ENCODE peak calls at places on chromosomes 4 and X, in five cellular contexts. O, F, G, Y and L are unnamed samples.

GRCh38 chr4:95209942-95210341 is 338.8 kb downstream of the UNC5C start:
- DNase-seq in Y (no peak), F (no peak), G (no peak), O (no peak), L (no peak)

GRCh38 chr4:119493419-119493818 is 135.2 kb downstream of the PDE5A start:
- DNase-seq in O (no peak), Y (no peak), F (no peak), G (no peak), L (no peak)

GRCh38 chr4:112765317-112765989 is 128.5 kb downstream of the LARP7 start:
- DNase-seq in O (peak; percentile 27), Y (no peak), G (peak; percentile 7), F (no peak), L (no peak)

GRCh38 chrX:115531818-115532403 is 29.1 kb upstream of the PLS3 start:
- DNase-seq in Y (no peak), G (peak; percentile 52), F (no peak), O (peak; percentile 4), L (no peak)

GRCh38 chrX:630007-630921 is at the start of gene SHOX:
- DNase-seq in O (no peak), F (no peak), G (no peak), Y (no peak), L (no peak)

GRCh38 chrX:104913348-104913747 is 307.1 kb downstream of the TEX13A start:
- DNase-seq in G (no peak), F (no peak), Y (no peak), O (no peak), L (no peak)

GRCh38 chrX:41695464-41695863 is 6.7 kb downstream of the GPR34 start:
- DNase-seq in F (peak; percentile 26), O (no peak), G (no peak), Y (no peak), L (no peak)

GRCh38 chrX:107978707-107979307 is 3.4 kb downstream of the TEX13B start:
- DNase-seq in O (no peak), G (peak; percentile 15), F (no peak), Y (no peak), L (no peak)

GRCh38 chrX:148298737-148299136 is 201.7 kb upstream of the AFF2 start:
- DNase-seq in F (no peak), O (no peak), Y (no peak), G (no peak), L (no peak)

GRCh38 chrX:46865281-46865680 is 28.4 kb downstream of the RP2 start:
- DNase-seq in G (peak; percentile 67), O (peak; percentile 48), Y (no peak), F (no peak), L (no peak)

GRCh38 chrX:133610056-133610455 is 194.8 kb upstream of the GPC4 start:
- DNase-seq in O (no peak), F (no peak), Y (no peak), G (no peak), L (no peak)

GRCh38 chrX:35858916-35859315 is 60.6 kb upstream of the CFAP47 start:
- DNase-seq in F (no peak), O (no peak), G (no peak), Y (no peak), L (no peak)

GRCh38 chrX:150772150-150772970 is 79.2 kb downstream of the MTMR1 start:
- DNase-seq in Y (peak; percentile 85), G (peak; percentile 37), F (peak; percentile 69), O (peak; percentile 43), L (peak; percentile 52)

GRCh38 chrX:111270339-111270738 is at the start of gene CAPN6:
- DNase-seq in G (no peak), O (no peak), Y (peak; percentile 20), F (no peak), L (no peak)

GRCh38 chr4:1194028-1194900 is 21.9 kb upstream of the SPON2 start:
- DNase-seq in Y (peak; percentile 70), F (no peak), G (peak; percentile 29), O (no peak), L (peak; percentile 5)

GRCh38 chr4:14856076-14856926 is 146.0 kb upstream of the CPEB2 start:
- DNase-seq in Y (peak; percentile 44), F (no peak), O (peak; percentile 98), G (peak; percentile 97), L (no peak)

GRCh38 chr4:4640692-4641091 is 98.8 kb upstream of the STX18 start:
- DNase-seq in G (no peak), F (no peak), Y (no peak), O (no peak), L (no peak)

GRCh38 chr4:94408549-94409374 is 43.0 kb upstream of the PDLIM5 start:
- DNase-seq in O (no peak), F (no peak), Y (no peak), G (no peak), L (no peak)

GRCh38 chr4:26780524-26780923 is 80.1 kb upstream of the STIM2 start:
- DNase-seq in Y (no peak), O (no peak), G (peak; percentile 22), F (no peak), L (no peak)

GRCh38 chrX:30302957-30303356 is 6.2 kb downstream of the NR0B1 start:
- DNase-seq in Y (no peak), O (peak; percentile 80), G (no peak), F (no peak), L (no peak)

GRCh38 chrX:15416133-15416993 is 32.1 kb upstream of the VEGFD start:
- DNase-seq in Y (no peak), F (no peak), O (no peak), G (no peak), L (no peak)

GRCh38 chr4:46698891-46699290 is 210.2 kb downstream of the COX7B2 start:
- DNase-seq in G (no peak), F (no peak), O (no peak), Y (no peak), L (no peak)

GRCh38 chrX:17605676-17606075 is 131.6 kb upstream of the SCML1 start:
- DNase-seq in Y (no peak), O (no peak), F (no peak), G (no peak), L (no peak)

GRCh38 chr4:20422398-20422797 is 170.7 kb downstream of the SLIT2 start:
- DNase-seq in G (peak; percentile 25), F (peak; percentile 3), Y (peak; percentile 23), O (peak; percentile 42), L (no peak)

GRCh38 chrX:140764401-140764919 is 54.9 kb downstream of the LINC00632 start:
- DNase-seq in Y (peak; percentile 15), O (peak; percentile 85), F (no peak), G (peak; percentile 30), L (no peak)

GRCh38 chrX:119512145-119512800 is 44.0 kb downstream of the SLC25A5 start:
- DNase-seq in O (peak; percentile 50), Y (peak; percentile 75), G (peak; percentile 63), F (no peak), L (no peak)

GRCh38 chr4:118772149-118773081 is 63.5 kb downstream of the SEC24D start:
- DNase-seq in G (peak; percentile 36), Y (no peak), F (no peak), O (peak; percentile 15), L (no peak)

GRCh38 chr4:150960818-150961217 is 54.3 kb downstream of the LRBA start:
- DNase-seq in Y (no peak), F (no peak), G (peak; percentile 9), O (peak; percentile 10), L (no peak)

GRCh38 chrX:2801223-2801622 is 27.5 kb upstream of the GYG2 start:
- DNase-seq in G (no peak), Y (no peak), F (no peak), O (no peak), L (no peak)

GRCh38 chrX:48831136-48831908 is 4.1 kb downstream of the PCSK1N start:
- DNase-seq in O (no peak), G (no peak), Y (no peak), F (no peak), L (no peak)

GRCh38 chr4:37421614-37422013 is 177.1 kb downstream of the NWD2 start:
- DNase-seq in G (no peak), O (no peak), Y (no peak), F (no peak), L (no peak)

GRCh38 chrX:40542972-40543371 is 37.8 kb upstream of the ATP6AP2 start:
- DNase-seq in G (no peak), F (no peak), Y (no peak), O (no peak), L (no peak)

GRCh38 chrX:46758163-46758955 is 559 bp downstream of the SLC9A7 start:
- DNase-seq in F (no peak), O (no peak), G (peak; percentile 6), Y (peak; percentile 30), L (no peak)

GRCh38 chr4:7691992-7692391 is 247.7 kb downstream of the AFAP1 start:
- DNase-seq in G (no peak), F (no peak), Y (no peak), O (no peak), L (no peak)

GRCh38 chr4:53908661-53909078 is 155.7 kb downstream of the CHIC2 start:
- DNase-seq in G (peak; percentile 87), Y (no peak), O (peak; percentile 68), F (no peak), L (no peak)